ENCODE peak calls at places on chromosomes 6 and 20, in six cellular contexts. One of them, this sample, is unnamed.

GRCh38 chr6:75334266-75335040 is 49.9 kb upstream of the TMEM30A start:
- DNase-seq in A549: peak; percentile 31
- DNase-seq in PC-9: no peak
- DNase-seq in heart right ventricle: peak; percentile 22
- DNase-seq in ovary: no peak
- DNase-seq in posterior cingulate gyrus: no peak
- DNase-seq in this sample: no peak

GRCh38 chr20:63363981-63364536 is 2.9 kb upstream of the CHRNA4 start:
- DNase-seq in heart right ventricle: no peak
- DNase-seq in posterior cingulate gyrus: peak; percentile 58
- DNase-seq in PC-9: no peak
- DNase-seq in A549: no peak
- DNase-seq in ovary: no peak
- DNase-seq in this sample: peak; percentile 20

GRCh38 chr6:96110878-96111277 is 95.1 kb downstream of the FUT9 start:
- DNase-seq in A549: no peak
- DNase-seq in PC-9: no peak
- DNase-seq in ovary: no peak
- DNase-seq in posterior cingulate gyrus: no peak
- DNase-seq in heart right ventricle: no peak
- DNase-seq in this sample: no peak

GRCh38 chr6:159092631-159093030 is 47.8 kb upstream of the TAGAP start:
- DNase-seq in PC-9: no peak
- DNase-seq in heart right ventricle: no peak
- DNase-seq in posterior cingulate gyrus: no peak
- DNase-seq in A549: no peak
- DNase-seq in ovary: no peak
- DNase-seq in this sample: no peak

GRCh38 chr6:2891768-2892170 is 11.3 kb downstream of the SERPINB9 start:
- DNase-seq in ovary: no peak
- DNase-seq in PC-9: no peak
- DNase-seq in heart right ventricle: no peak
- DNase-seq in posterior cingulate gyrus: peak; percentile 89
- DNase-seq in A549: no peak
- DNase-seq in this sample: peak; percentile 40

GRCh38 chr6:18536693-18537092 is 149.5 kb downstream of the RNF144B start:
- DNase-seq in PC-9: no peak
- DNase-seq in heart right ventricle: no peak
- DNase-seq in A549: no peak
- DNase-seq in ovary: no peak
- DNase-seq in posterior cingulate gyrus: no peak
- DNase-seq in this sample: no peak

GRCh38 chr6:35014341-35014740 is 125.3 kb downstream of the ANKS1A start:
- DNase-seq in heart right ventricle: no peak
- DNase-seq in posterior cingulate gyrus: peak; percentile 83
- DNase-seq in ovary: no peak
- DNase-seq in PC-9: no peak
- DNase-seq in A549: no peak
- DNase-seq in this sample: no peak

GRCh38 chr6:98039876-98040605 is 757.0 kb upstream of the MMS22L start:
- DNase-seq in PC-9: peak; percentile 6
- DNase-seq in A549: no peak
- DNase-seq in ovary: no peak
- DNase-seq in posterior cingulate gyrus: no peak
- DNase-seq in heart right ventricle: no peak
- DNase-seq in this sample: no peak

GRCh38 chr6:156190270-156190669 is 586.9 kb upstream of the ARID1B start:
- DNase-seq in ovary: no peak
- DNase-seq in heart right ventricle: no peak
- DNase-seq in PC-9: no peak
- DNase-seq in posterior cingulate gyrus: no peak
- DNase-seq in A549: no peak
- DNase-seq in this sample: no peak

GRCh38 chr6:138406443-138406842 is 2.4 kb downstream of the HEBP2 start:
- DNase-seq in ovary: no peak
- DNase-seq in heart right ventricle: no peak
- DNase-seq in posterior cingulate gyrus: no peak
- DNase-seq in A549: peak; percentile 23
- DNase-seq in PC-9: no peak
- DNase-seq in this sample: no peak

GRCh38 chr6:16846399-16846778 is 85.1 kb upstream of the ATXN1 start:
- DNase-seq in ovary: no peak
- DNase-seq in PC-9: no peak
- DNase-seq in heart right ventricle: no peak
- DNase-seq in A549: no peak
- DNase-seq in posterior cingulate gyrus: no peak
- DNase-seq in this sample: no peak

GRCh38 chr6:4640139-4640538 is 136.1 kb upstream of the CDYL start:
- DNase-seq in A549: no peak
- DNase-seq in ovary: no peak
- DNase-seq in PC-9: no peak
- DNase-seq in posterior cingulate gyrus: no peak
- DNase-seq in heart right ventricle: no peak
- DNase-seq in this sample: no peak

GRCh38 chr6:76772951-76773350 is 690.3 kb downstream of the HTR1B start:
- DNase-seq in heart right ventricle: no peak
- DNase-seq in ovary: no peak
- DNase-seq in posterior cingulate gyrus: no peak
- DNase-seq in PC-9: no peak
- DNase-seq in A549: no peak
- DNase-seq in this sample: no peak

GRCh38 chr6:52534966-52535390 is 41.9 kb downstream of the TRAM2 start:
- DNase-seq in posterior cingulate gyrus: no peak
- DNase-seq in ovary: no peak
- DNase-seq in heart right ventricle: no peak
- DNase-seq in A549: no peak
- DNase-seq in PC-9: no peak
- DNase-seq in this sample: no peak

GRCh38 chr6:28161410-28162079 is 19.9 kb downstream of the ZKSCAN8 start:
- DNase-seq in PC-9: peak; percentile 93
- DNase-seq in A549: peak; percentile 44
- DNase-seq in posterior cingulate gyrus: peak; percentile 90
- DNase-seq in heart right ventricle: peak; percentile 52
- DNase-seq in ovary: peak; percentile 86
- DNase-seq in this sample: peak; percentile 84

GRCh38 chr20:49620364-49621240 is 52.7 kb upstream of the PTGIS start:
- DNase-seq in posterior cingulate gyrus: no peak
- DNase-seq in ovary: peak; percentile 7
- DNase-seq in PC-9: no peak
- DNase-seq in heart right ventricle: no peak
- DNase-seq in A549: no peak
- DNase-seq in this sample: no peak

GRCh38 chr6:138036955-138037592 is 70.1 kb downstream of the PERP start:
- DNase-seq in posterior cingulate gyrus: no peak
- DNase-seq in ovary: no peak
- DNase-seq in PC-9: no peak
- DNase-seq in heart right ventricle: no peak
- DNase-seq in A549: no peak
- DNase-seq in this sample: no peak

GRCh38 chr6:155498370-155498769 is 42.7 kb upstream of the NOX3 start:
- DNase-seq in ovary: no peak
- DNase-seq in heart right ventricle: no peak
- DNase-seq in A549: no peak
- DNase-seq in PC-9: no peak
- DNase-seq in posterior cingulate gyrus: no peak
- DNase-seq in this sample: no peak

GRCh38 chr6:147136057-147136456 is 68.2 kb upstream of the STXBP5 start:
- DNase-seq in posterior cingulate gyrus: no peak
- DNase-seq in PC-9: no peak
- DNase-seq in A549: no peak
- DNase-seq in heart right ventricle: no peak
- DNase-seq in ovary: no peak
- DNase-seq in this sample: no peak

GRCh38 chr6:155493694-155494143 is 38.1 kb upstream of the NOX3 start:
- DNase-seq in PC-9: peak; percentile 41
- DNase-seq in ovary: no peak
- DNase-seq in posterior cingulate gyrus: no peak
- DNase-seq in heart right ventricle: peak; percentile 10
- DNase-seq in A549: peak; percentile 94
- DNase-seq in this sample: no peak

GRCh38 chr6:57221191-57221935 is 744 bp downstream of the RAB23 start:
- DNase-seq in ovary: peak; percentile 79
- DNase-seq in PC-9: peak; percentile 58
- DNase-seq in posterior cingulate gyrus: peak; percentile 92
- DNase-seq in heart right ventricle: peak; percentile 45
- DNase-seq in A549: peak; percentile 49
- DNase-seq in this sample: peak; percentile 71

GRCh38 chr20:32638848-32639247 is 34.9 kb downstream of the C20orf203 start:
- DNase-seq in heart right ventricle: peak; percentile 25
- DNase-seq in ovary: peak; percentile 74
- DNase-seq in A549: no peak
- DNase-seq in PC-9: peak; percentile 37
- DNase-seq in posterior cingulate gyrus: no peak
- DNase-seq in this sample: peak; percentile 64

GRCh38 chr6:135323202-135323668 is 142.1 kb downstream of the MYB start:
- DNase-seq in heart right ventricle: no peak
- DNase-seq in A549: no peak
- DNase-seq in ovary: no peak
- DNase-seq in posterior cingulate gyrus: no peak
- DNase-seq in PC-9: no peak
- DNase-seq in this sample: no peak

GRCh38 chr6:30612213-30612612 is 4.8 kb downstream of the PPP1R10 start:
- DNase-seq in ovary: no peak
- DNase-seq in PC-9: no peak
- DNase-seq in A549: peak; percentile 39
- DNase-seq in posterior cingulate gyrus: no peak
- DNase-seq in heart right ventricle: no peak
- DNase-seq in this sample: no peak

GRCh38 chr20:62558779-62559178 is 83.0 kb upstream of the GATA5 start:
- DNase-seq in A549: no peak
- DNase-seq in ovary: no peak
- DNase-seq in posterior cingulate gyrus: no peak
- DNase-seq in PC-9: no peak
- DNase-seq in heart right ventricle: peak; percentile 83
- DNase-seq in this sample: peak; percentile 86

GRCh38 chr6:114142256-114142655 is 171.3 kb upstream of the HDAC2 start:
- DNase-seq in ovary: no peak
- DNase-seq in A549: no peak
- DNase-seq in heart right ventricle: no peak
- DNase-seq in PC-9: no peak
- DNase-seq in posterior cingulate gyrus: no peak
- DNase-seq in this sample: no peak

GRCh38 chr6:118720125-118720473 is 68.7 kb upstream of the CEP85L start:
- DNase-seq in posterior cingulate gyrus: no peak
- DNase-seq in heart right ventricle: no peak
- DNase-seq in A549: no peak
- DNase-seq in ovary: no peak
- DNase-seq in PC-9: no peak
- DNase-seq in this sample: no peak

GRCh38 chr6:101779051-101779844 is 385.7 kb downstream of the GRIK2 start:
- DNase-seq in ovary: no peak
- DNase-seq in posterior cingulate gyrus: no peak
- DNase-seq in A549: no peak
- DNase-seq in heart right ventricle: no peak
- DNase-seq in PC-9: no peak
- DNase-seq in this sample: no peak